ENCODE peak calls at places on chromosomes 2 and 18, in five cellular contexts. Z is progenitor cell of endocrine pancreas; X is T-cell; R is activated T-helper 9 cell treated with anti-CD3 and anti-CD28 coated beads, Interleukin-2, amount 50 U/mL, for 16 hours; P is activated gamma-delta T cell. F is an unnamed sample.

GRCh38 chr2:207983654-207984053 is 41.7 kb downstream of the PLEKHM3 start:
- DNase-seq in Z (no peak), X (no peak), R (no peak), P (no peak), F (no peak)

GRCh38 chr2:38415023-38415422 is 38.0 kb upstream of the ATL2 start:
- DNase-seq in X (no peak), P (no peak), Z (no peak), R (no peak), F (no peak)

GRCh38 chr2:234632527-234633391 is 135.9 kb upstream of the ARL4C start:
- DNase-seq in Z (no peak), R (no peak), P (no peak), X (no peak), F (no peak)

GRCh38 chr2:51003345-51004192 is 28.4 kb downstream of the NRXN1 start:
- DNase-seq in Z (no peak), R (no peak), P (no peak), X (no peak), F (no peak)

GRCh38 chr2:145927398-145927951 is 1407.6 kb upstream of the ZEB2 start:
- DNase-seq in R (no peak), P (no peak), Z (no peak), X (no peak), F (no peak)

GRCh38 chr2:111673526-111673925 is 210.5 kb downstream of the ANAPC1 start:
- DNase-seq in P (no peak), X (no peak), R (no peak), Z (no peak), F (no peak)

GRCh38 chr18:69408522-69408921 is 7.8 kb downstream of the DOK6 start:
- DNase-seq in R (no peak), X (no peak), P (no peak), Z (no peak), F (no peak)

GRCh38 chr2:11508279-11508678 is 25.6 kb upstream of the GREB1 start:
- DNase-seq in X (no peak), P (no peak), Z (no peak), R (no peak), F (no peak)

GRCh38 chr2:112155331-112156151 is 17.4 kb downstream of the FBLN7 start:
- DNase-seq in P (no peak), Z (no peak), R (no peak), X (peak; percentile 28), F (no peak)

GRCh38 chr2:215619022-215619958 is 183.4 kb upstream of the FN1 start:
- DNase-seq in P (no peak), Z (no peak), X (no peak), R (no peak), F (no peak)

GRCh38 chr2:37471994-37472393 is 127.6 kb downstream of the QPCT start:
- DNase-seq in R (no peak), Z (no peak), P (no peak), X (no peak), F (no peak)

GRCh38 chr18:23540867-23541266 is 37.6 kb downstream of the RMC1 start:
- DNase-seq in X (no peak), Z (no peak), P (no peak), R (no peak), F (no peak)

GRCh38 chr2:45946023-45946422 is 294.5 kb downstream of the PRKCE start:
- DNase-seq in R (no peak), X (no peak), Z (no peak), P (no peak), F (no peak)

GRCh38 chr2:23711979-23712755 is 214.8 kb downstream of the ATAD2B start:
- DNase-seq in Z (no peak), P (no peak), X (no peak), R (no peak), F (no peak)

F was measured in mesothelial cell of epicardium.